ENCODE peak calls at places on chromosomes 11 and 22, in six cellular contexts. One of them, this sample, is unnamed.
A peak's percentile ranks its signal among the peaks of the same experiment; 100 is the strongest.

GRCh38 chr22:42425337-42425988 is 6.7 kb downstream of the NFAM1 start:
- DNase-seq in IMR-90: no peak
- DNase-seq in H9: peak; percentile 21
- DNase-seq in mesenchymal stem cell: no peak
- DNase-seq in H1: no peak
- DNase-seq in trophoblast cell: peak; percentile 39
- DNase-seq in this sample: no peak

GRCh38 chr11:108780119-108780518 is 115.2 kb downstream of the DDX10 start:
- DNase-seq in IMR-90: peak; percentile 71
- DNase-seq in H9: no peak
- DNase-seq in mesenchymal stem cell: no peak
- DNase-seq in H1: no peak
- DNase-seq in trophoblast cell: no peak
- DNase-seq in this sample: no peak

GRCh38 chr22:49240472-49240871 is 587.2 kb downstream of the BRD1 start:
- DNase-seq in IMR-90: no peak
- DNase-seq in H9: peak; percentile 10
- DNase-seq in mesenchymal stem cell: no peak
- DNase-seq in H1: peak; percentile 14
- DNase-seq in trophoblast cell: no peak
- DNase-seq in this sample: no peak

GRCh38 chr22:27344546-27344945 is 457.0 kb downstream of the MN1 start:
- DNase-seq in IMR-90: no peak
- DNase-seq in H9: no peak
- DNase-seq in mesenchymal stem cell: no peak
- DNase-seq in H1: no peak
- DNase-seq in trophoblast cell: no peak
- DNase-seq in this sample: no peak

GRCh38 chr22:48488149-48488551 is 1339.5 kb downstream of the BRD1 start:
- DNase-seq in IMR-90: no peak
- DNase-seq in H9: peak; percentile 34
- DNase-seq in mesenchymal stem cell: no peak
- DNase-seq in H1: no peak
- DNase-seq in trophoblast cell: no peak
- DNase-seq in this sample: no peak

GRCh38 chr22:41280065-41280464 is 5.9 kb downstream of the RANGAP1 start:
- DNase-seq in IMR-90: no peak
- DNase-seq in H9: no peak
- DNase-seq in mesenchymal stem cell: no peak
- DNase-seq in H1: no peak
- DNase-seq in trophoblast cell: peak; percentile 90
- DNase-seq in this sample: no peak

GRCh38 chr22:36285017-36285416 is 32.1 kb downstream of the APOL1 start:
- DNase-seq in IMR-90: no peak
- DNase-seq in H9: no peak
- DNase-seq in mesenchymal stem cell: no peak
- DNase-seq in H1: no peak
- DNase-seq in trophoblast cell: no peak
- DNase-seq in this sample: no peak

GRCh38 chr22:38872831-38873248 is 824 bp upstream of the CBX6 start:
- DNase-seq in IMR-90: peak; percentile 32
- DNase-seq in H9: peak; percentile 69
- DNase-seq in mesenchymal stem cell: peak; percentile 61
- DNase-seq in H1: peak; percentile 79
- DNase-seq in trophoblast cell: peak; percentile 17
- DNase-seq in this sample: no peak

GRCh38 chr11:17751558-17751957 is 17.0 kb downstream of the KCNC1 start:
- DNase-seq in IMR-90: no peak
- DNase-seq in H9: no peak
- DNase-seq in mesenchymal stem cell: no peak
- DNase-seq in H1: no peak
- DNase-seq in trophoblast cell: no peak
- DNase-seq in this sample: no peak

GRCh38 chr11:10654211-10655150 is 39.1 kb downstream of the IRAG1 start:
- DNase-seq in IMR-90: peak; percentile 67
- DNase-seq in H9: no peak
- DNase-seq in mesenchymal stem cell: peak; percentile 62
- DNase-seq in H1: no peak
- DNase-seq in trophoblast cell: peak; percentile 77
- DNase-seq in this sample: peak; percentile 32

GRCh38 chr11:59247535-59248227 is 35.0 kb upstream of the MPEG1 start:
- DNase-seq in IMR-90: peak; percentile 7
- DNase-seq in H9: no peak
- DNase-seq in mesenchymal stem cell: no peak
- DNase-seq in H1: no peak
- DNase-seq in trophoblast cell: peak; percentile 67
- DNase-seq in this sample: no peak

GRCh38 chr22:31102441-31103081 is 4.8 kb downstream of the SELENOM start:
- DNase-seq in IMR-90: peak; percentile 98
- DNase-seq in H9: no peak
- DNase-seq in mesenchymal stem cell: peak; percentile 99
- DNase-seq in H1: no peak
- DNase-seq in trophoblast cell: peak; percentile 92
- DNase-seq in this sample: no peak

GRCh38 chr11:11265320-11265719 is 87.7 kb downstream of the CSNK2A3 start:
- DNase-seq in IMR-90: no peak
- DNase-seq in H9: no peak
- DNase-seq in mesenchymal stem cell: no peak
- DNase-seq in H1: no peak
- DNase-seq in trophoblast cell: peak; percentile 86
- DNase-seq in this sample: no peak

GRCh38 chr11:43135966-43136534 is 175.7 kb upstream of the API5 start:
- DNase-seq in IMR-90: no peak
- DNase-seq in H9: no peak
- DNase-seq in mesenchymal stem cell: no peak
- DNase-seq in H1: no peak
- DNase-seq in trophoblast cell: peak; percentile 76
- DNase-seq in this sample: no peak

GRCh38 chr11:66985508-66986177 is 10.5 kb downstream of the C11orf86 start:
- DNase-seq in IMR-90: no peak
- DNase-seq in H9: no peak
- DNase-seq in mesenchymal stem cell: no peak
- DNase-seq in H1: no peak
- DNase-seq in trophoblast cell: no peak
- DNase-seq in this sample: no peak

GRCh38 chr11:1563697-1564534 is 8.2 kb downstream of the DUSP8 start:
- DNase-seq in IMR-90: no peak
- DNase-seq in H9: no peak
- DNase-seq in mesenchymal stem cell: no peak
- DNase-seq in H1: no peak
- DNase-seq in trophoblast cell: no peak
- DNase-seq in this sample: no peak

GRCh38 chr11:76768091-76769047 is 14.8 kb upstream of the TSKU start:
- DNase-seq in IMR-90: no peak
- DNase-seq in H9: no peak
- DNase-seq in mesenchymal stem cell: peak; percentile 42
- DNase-seq in H1: no peak
- DNase-seq in trophoblast cell: no peak
- DNase-seq in this sample: no peak

GRCh38 chr11:130772266-130773227 is 143.7 kb downstream of the SNX19 start:
- DNase-seq in IMR-90: peak; percentile 97
- DNase-seq in H9: no peak
- DNase-seq in mesenchymal stem cell: peak; percentile 97
- DNase-seq in H1: no peak
- DNase-seq in trophoblast cell: no peak
- DNase-seq in this sample: no peak

GRCh38 chr22:46193898-46194310 is 43.6 kb downstream of the PPARA start:
- DNase-seq in IMR-90: no peak
- DNase-seq in H9: no peak
- DNase-seq in mesenchymal stem cell: no peak
- DNase-seq in H1: no peak
- DNase-seq in trophoblast cell: no peak
- DNase-seq in this sample: no peak

GRCh38 chr11:130473056-130473794 is 24.8 kb downstream of the ADAMTS15 start:
- DNase-seq in IMR-90: no peak
- DNase-seq in H9: no peak
- DNase-seq in mesenchymal stem cell: no peak
- DNase-seq in H1: peak; percentile 41
- DNase-seq in trophoblast cell: no peak
- DNase-seq in this sample: no peak

GRCh38 chr11:865512-866430 is 23.1 kb downstream of the TSPAN4 start:
- DNase-seq in IMR-90: no peak
- DNase-seq in H9: no peak
- DNase-seq in mesenchymal stem cell: no peak
- DNase-seq in H1: no peak
- DNase-seq in trophoblast cell: no peak
- DNase-seq in this sample: no peak

GRCh38 chr22:40179535-40179934 is 1.8 kb downstream of the TNRC6B start:
- DNase-seq in IMR-90: no peak
- DNase-seq in H9: no peak
- DNase-seq in mesenchymal stem cell: no peak
- DNase-seq in H1: no peak
- DNase-seq in trophoblast cell: no peak
- DNase-seq in this sample: no peak

GRCh38 chr11:28657378-28658030 is 549.3 kb downstream of the METTL15 start:
- DNase-seq in IMR-90: peak; percentile 69
- DNase-seq in H9: no peak
- DNase-seq in mesenchymal stem cell: peak; percentile 54
- DNase-seq in H1: no peak
- DNase-seq in trophoblast cell: peak; percentile 9
- DNase-seq in this sample: no peak

GRCh38 chr11:13011366-13012036 is 2.4 kb downstream of the RASSF10 start:
- DNase-seq in IMR-90: no peak
- DNase-seq in H9: no peak
- DNase-seq in mesenchymal stem cell: no peak
- DNase-seq in H1: no peak
- DNase-seq in trophoblast cell: no peak
- DNase-seq in this sample: no peak

GRCh38 chr11:19714093-19714386 is 1.4 kb downstream of the NAV2 start:
- DNase-seq in IMR-90: peak; percentile 19
- DNase-seq in H9: no peak
- DNase-seq in mesenchymal stem cell: no peak
- DNase-seq in H1: peak; percentile 67
- DNase-seq in trophoblast cell: peak; percentile 9
- DNase-seq in this sample: no peak

GRCh38 chr11:6568191-6568918 is 35.1 kb downstream of the RRP8 start:
- DNase-seq in IMR-90: peak; percentile 65
- DNase-seq in H9: peak; percentile 73
- DNase-seq in mesenchymal stem cell: peak; percentile 40
- DNase-seq in H1: peak; percentile 65
- DNase-seq in trophoblast cell: no peak
- DNase-seq in this sample: no peak

GRCh38 chr11:76700177-76701100 is 29.9 kb upstream of the LRRC32 start:
- DNase-seq in IMR-90: peak; percentile 97
- DNase-seq in H9: no peak
- DNase-seq in mesenchymal stem cell: peak; percentile 94
- DNase-seq in H1: no peak
- DNase-seq in trophoblast cell: peak; percentile 81
- DNase-seq in this sample: no peak

DNA sequence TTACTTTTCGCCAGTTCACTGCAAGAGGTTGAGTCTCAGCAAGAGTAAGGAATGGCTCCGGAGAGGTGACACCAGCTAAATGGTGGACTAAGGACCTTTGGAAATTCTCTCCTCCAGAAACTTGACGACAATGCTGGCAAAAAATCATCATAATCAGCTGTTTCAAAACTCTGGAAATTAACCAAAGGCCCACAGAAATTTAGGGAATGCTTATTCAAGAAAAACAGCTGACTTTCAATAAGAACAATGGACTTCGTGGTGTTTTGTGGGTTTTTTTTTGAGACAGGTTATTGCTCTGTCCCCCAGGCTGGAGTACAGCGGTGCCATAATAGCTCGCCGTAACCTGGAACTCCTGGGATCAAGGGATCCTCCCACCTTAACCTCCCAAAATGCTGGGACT is 68.4 kb upstream of the SEPTIN5 start:
- DNase-seq in IMR-90: no peak
- DNase-seq in H9: no peak
- DNase-seq in mesenchymal stem cell: no peak
- DNase-seq in H1: no peak
- DNase-seq in trophoblast cell: no peak
- DNase-seq in this sample: no peak
- H4K91ac ChIP-seq in IMR-90: no peak overlapping the region
- H4K91ac ChIP-seq in H9: no peak overlapping the region
- H4K91ac ChIP-seq in mesenchymal stem cell: no peak overlapping the region
- H4K91ac ChIP-seq in H1: no peak overlapping the region
- H4K91ac ChIP-seq in trophoblast cell: no peak overlapping the region
- H4K91ac ChIP-seq in this sample: no peak overlapping the region

GRCh38 chr11:86341382-86341781 is 33.3 kb upstream of the CCDC81 start:
- DNase-seq in IMR-90: no peak
- DNase-seq in H9: no peak
- DNase-seq in mesenchymal stem cell: no peak
- DNase-seq in H1: no peak
- DNase-seq in trophoblast cell: peak; percentile 13
- DNase-seq in this sample: no peak

GRCh38 chr11:86346513-86346912 is 28.2 kb upstream of the CCDC81 start:
- DNase-seq in IMR-90: no peak
- DNase-seq in H9: no peak
- DNase-seq in mesenchymal stem cell: no peak
- DNase-seq in H1: no peak
- DNase-seq in trophoblast cell: no peak
- DNase-seq in this sample: no peak
- H3K18ac ChIP-seq in IMR-90: no peak overlapping the region
- H3K18ac ChIP-seq in H9: no peak overlapping the region
- H3K18ac ChIP-seq in mesenchymal stem cell: no peak overlapping the region
- H3K18ac ChIP-seq in H1: no peak overlapping the region
- H3K18ac ChIP-seq in trophoblast cell: no peak overlapping the region
- H3K18ac ChIP-seq in this sample: no peak overlapping the region

DNA sequence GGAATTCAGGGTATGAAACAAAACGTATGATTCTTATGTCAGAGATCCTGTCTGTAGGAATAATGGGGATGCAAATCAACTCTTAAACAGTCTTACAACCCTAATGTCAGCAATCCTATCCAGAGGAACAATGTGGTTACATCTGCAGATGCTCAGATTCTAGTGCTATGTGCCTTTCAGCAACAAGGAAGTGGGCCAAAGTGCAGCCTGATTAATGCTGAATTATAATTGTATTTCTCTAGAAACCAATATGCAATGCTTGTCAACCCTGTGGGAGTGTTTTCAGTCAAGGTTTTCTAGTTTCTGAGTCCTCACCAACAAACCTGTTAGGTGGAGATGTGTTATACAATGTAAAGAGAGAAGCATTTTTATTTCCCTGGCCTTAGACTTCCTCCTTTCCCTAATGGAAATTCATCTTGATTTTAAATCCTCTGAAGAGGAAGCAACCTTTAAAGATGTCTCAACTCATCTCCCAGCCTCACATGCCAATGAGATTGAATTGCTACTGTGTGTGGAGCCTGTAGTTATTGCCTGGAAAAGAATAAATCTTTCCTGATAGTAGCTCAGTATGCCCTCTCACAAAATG is 26.2 kb upstream of the TMEM123 start:
- DNase-seq in IMR-90: no peak
- DNase-seq in H9: no peak
- DNase-seq in mesenchymal stem cell: no peak
- DNase-seq in H1: no peak
- DNase-seq in trophoblast cell: no peak
- DNase-seq in this sample: no peak
- H3K4me2 ChIP-seq in IMR-90: no peak overlapping the region
- H3K4me2 ChIP-seq in H9: no peak overlapping the region
- H3K4me2 ChIP-seq in mesenchymal stem cell: no peak overlapping the region
- H3K4me2 ChIP-seq in H1: no peak overlapping the region
- H3K4me2 ChIP-seq in trophoblast cell: no peak overlapping the region
- H3K4me2 ChIP-seq in this sample: no peak overlapping the region

DNA sequence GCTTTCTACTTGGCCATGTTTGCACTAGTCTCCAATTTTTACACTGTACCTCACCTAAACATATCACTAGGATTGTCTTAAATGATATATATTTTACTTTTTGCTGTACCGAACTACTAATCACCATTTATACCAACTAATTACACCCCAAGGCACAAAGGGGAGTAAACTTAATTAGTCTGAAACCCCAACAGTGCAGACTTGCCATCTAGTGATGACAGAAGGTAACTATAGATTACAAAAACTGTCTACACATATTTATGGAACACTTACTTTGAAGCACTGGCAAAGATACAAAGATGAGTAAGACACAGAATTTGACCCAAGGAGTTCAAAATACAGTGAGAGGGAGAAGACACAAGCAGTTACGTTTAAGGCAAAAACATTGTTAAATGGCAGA is 139.7 kb downstream of the CNTN5 start:
- DNase-seq in IMR-90: no peak
- DNase-seq in H9: no peak
- DNase-seq in mesenchymal stem cell: no peak
- DNase-seq in H1: no peak
- DNase-seq in trophoblast cell: no peak
- DNase-seq in this sample: no peak
- H4K91ac ChIP-seq in IMR-90: no peak overlapping the region
- H4K91ac ChIP-seq in H9: no peak overlapping the region
- H4K91ac ChIP-seq in mesenchymal stem cell: no peak overlapping the region
- H4K91ac ChIP-seq in H1: no peak overlapping the region
- H4K91ac ChIP-seq in trophoblast cell: no peak overlapping the region
- H4K91ac ChIP-seq in this sample: no peak overlapping the region

This sample was measured in neuronal stem cell.